ENCODE peak calls at places on chromosomes 2 and 18, in four cellular contexts. P is HepG2, S is K562, G is H1. N is an unnamed sample.

GRCh38 chr2:194345347-194345746 is 1311.7 kb upstream of the SLC39A10 start:
- DNase-seq in P (no peak), G (no peak), S (no peak), N (no peak)

GRCh38 chr2:2567776-2568175 is 236.7 kb upstream of the MYT1L start:
- DNase-seq in P (no peak), G (no peak), S (no peak), N (no peak)

GRCh38 chr2:42180300-42180699 is 11.1 kb downstream of the EML4 start:
- DNase-seq in S (no peak), P (no peak), G (no peak), N (no peak)

GRCh38 chr2:150162241-150162942 is 325.1 kb downstream of the RND3 start:
- DNase-seq in P (no peak), S (no peak), G (no peak), N (no peak)

GRCh38 chr18:39421319-39421718 is 1855.7 kb upstream of the CELF4 start:
- DNase-seq in G (no peak), P (no peak), S (no peak), N (no peak)

GRCh38 chr2:3461781-3462492 is 57.4 kb downstream of the ADI1 start:
- DNase-seq in P (peak), S (peak), G (no peak), N (peak)

GRCh38 chr2:184756885-184757284 is 158.6 kb downstream of the ZNF804A start:
- DNase-seq in G (no peak), S (no peak), P (no peak), N (no peak)

GRCh38 chr2:109168716-109169115 is 39.7 kb downstream of the SH3RF3 start:
- DNase-seq in P (no peak), S (no peak), G (no peak), N (no peak)

GRCh38 chr2:218332288-218332687 is 24.4 kb upstream of the CATIP start:
- DNase-seq in S (no peak), G (no peak), P (no peak), N (no peak)

GRCh38 chr18:35178260-35178659 is 62.6 kb upstream of the ZNF397 start:
- DNase-seq in P (no peak), S (no peak), G (no peak), N (no peak)

GRCh38 chr2:222535477-222535876 is 111.1 kb downstream of the SGPP2 start:
- DNase-seq in G (no peak), S (no peak), P (no peak), N (no peak)

GRCh38 chr2:134260726-134261125 is 6.9 kb downstream of the MGAT5 start:
- DNase-seq in P (no peak), S (no peak), G (no peak), N (no peak)

GRCh38 chr18:48679236-48679635 is 140.4 kb downstream of the CTIF start:
- DNase-seq in G (no peak), P (no peak), S (no peak), N (no peak)
- TF ChIP-seq HDAC6 in G (no peak), P (no peak), S (no peak), N (no peak)

GRCh38 chr2:206105038-206105437 is 19.1 kb upstream of the INO80D start:
- DNase-seq in S (no peak), G (no peak), P (no peak), N (no peak)

GRCh38 chr2:206105541-206105940 is 19.6 kb upstream of the INO80D start:
- DNase-seq in P (no peak), S (no peak), G (no peak), N (no peak)
- H3K27ac ChIP-seq in P (no peak), S (no peak), G (no peak), N (no peak)

GRCh38 chr2:23386422-23387220 is 1.6 kb downstream of the KLHL29 start:
- DNase-seq in G (no peak), S (no peak), P (no peak), N (no peak)
- TF ChIP-seq EZH2 in G (peak), S (no peak), P (peak), N (no peak)

GRCh38 chr18:77635441-77635840 is 385.8 kb downstream of the GALR1 start:
- DNase-seq in G (no peak), P (no peak), S (no peak), N (no peak)
- TF ChIP-seq HDAC6 in G (no peak), P (no peak), S (no peak), N (no peak)

GRCh38 chr2:31997653-31998052 is 13.2 kb downstream of the MEMO1 start:
- DNase-seq in G (no peak), S (no peak), P (no peak), N (no peak)

GRCh38 chr2:31999438-31999837 is 11.4 kb downstream of the MEMO1 start:
- DNase-seq in P (no peak), S (no peak), G (no peak), N (no peak)

GRCh38 chr2:31998731-31999383 is 12.0 kb downstream of the MEMO1 start:
- DNase-seq in G (no peak), S (no peak), P (no peak), N (no peak)

GRCh38 chr2:31992934-31993333 is 17.9 kb downstream of the MEMO1 start:
- DNase-seq in S (no peak), G (no peak), P (no peak), N (no peak)

GRCh38 chr2:31996571-31997150 is 14.1 kb downstream of the MEMO1 start:
- DNase-seq in G (no peak), S (no peak), P (no peak), N (no peak)
- H3K27ac ChIP-seq in G (no peak), S (no peak), P (no peak), N (no peak)

GRCh38 chr2:197804758-197805597 is 585 bp downstream of the PLCL1 start:
- DNase-seq in S (peak), G (no peak), P (no peak), N (no peak)
- TF ChIP-seq EZH2 in S (no peak), G (peak), P (no peak), N (no peak)

GRCh38 chr2:76640905-76641304 is 881.3 kb downstream of the LRRTM4 start:
- DNase-seq in P (no peak), S (no peak), G (no peak), N (no peak)
- TF ChIP-seq HDAC6 in P (no peak), S (no peak), G (no peak), N (no peak)